ENCODE peak calls at places on chromosomes 2 and 18, in ten cellular contexts. I is endothelial cell; Q is aorta; V is heart left ventricle; C is NCI-H1105 treated with DMSO at 0.1 percent for 48 hours; L is D341Med; K is central memory CD4-positive, alpha-beta T cell; E is Right ventricle myocardium superior; Z is nephron progenitor cell; X is stimulated activated CD8-positive, alpha-beta memory T cell treated with anti-CD3 and anti-CD28 coated beads, Interleukin-4, amount 100 ng/mL, for 1 hour. B is an unnamed sample.

GRCh38 chr2:155043097-155043496 is 344.6 kb downstream of the KCNJ3 start:
- DNase-seq in L (no peak), V (no peak), E (no peak), I (no peak), Q (no peak), C (no peak), X (no peak), K (no peak), Z (no peak), B (no peak)

GRCh38 chr2:49248506-49248905 is 94.2 kb upstream of the FSHR start:
- DNase-seq in Z (no peak), I (no peak), X (no peak), V (no peak), K (no peak), L (no peak), E (no peak), C (no peak), Q (no peak), B (no peak)

GRCh38 chr18:79410731-79411613 is 15.2 kb downstream of the NFATC1 start:
- DNase-seq in X (no peak), I (no peak), K (no peak), L (no peak), Q (peak), E (peak), V (peak), C (no peak), Z (no peak), B (no peak)

GRCh38 chr18:25710981-25711380 is 359.0 kb upstream of the ZNF521 start:
- DNase-seq in Z (no peak), Q (no peak), I (no peak), V (no peak), E (no peak), L (no peak), K (no peak), C (no peak), X (no peak), B (no peak)

GRCh38 chr2:61590214-61590613 is 52.1 kb upstream of the XPO1 start:
- DNase-seq in I (no peak), V (no peak), C (no peak), Z (no peak), E (no peak), K (no peak), L (no peak), X (no peak), Q (no peak), B (no peak)

GRCh38 chr2:16025211-16025875 is 85.0 kb downstream of the MYCN start:
- DNase-seq in C (no peak), V (no peak), I (no peak), K (no peak), L (no peak), Z (no peak), Q (no peak), X (no peak), E (no peak), B (no peak)

GRCh38 chr2:154692927-154693326 is 5.6 kb upstream of the KCNJ3 start:
- DNase-seq in E (no peak), L (no peak), X (no peak), Q (peak), C (no peak), I (no peak), Z (no peak), V (no peak), K (no peak), B (no peak)

GRCh38 chr2:16638941-16639340 is 26.7 kb downstream of the CYRIA start:
- DNase-seq in Q (no peak), I (no peak), L (no peak), C (no peak), X (no peak), V (no peak), E (no peak), K (no peak), Z (no peak), B (no peak)

GRCh38 chr2:112183327-112184025 is 45.3 kb downstream of the FBLN7 start:
- DNase-seq in Z (no peak), K (no peak), V (no peak), I (no peak), E (no peak), X (no peak), L (no peak), Q (no peak), C (no peak), B (no peak)

GRCh38 chr2:17912266-17912691 is 33.8 kb downstream of the KCNS3 start:
- DNase-seq in X (no peak), C (no peak), V (no peak), L (no peak), E (no peak), Z (peak), I (no peak), Q (no peak), K (no peak), B (no peak)

GRCh38 chr2:79711098-79711497 is 198.2 kb downstream of the CTNNA2 start:
- DNase-seq in Z (no peak), X (no peak), I (no peak), L (no peak), Q (no peak), K (no peak), C (no peak), E (no peak), V (no peak), B (no peak)

GRCh38 chr2:120037995-120038541 is 25.2 kb downstream of the EPB41L5 start:
- DNase-seq in V (no peak), L (no peak), I (no peak), K (no peak), C (no peak), X (no peak), E (no peak), Q (no peak), Z (no peak), B (no peak)

GRCh38 chr2:241656190-241656741 is 18.8 kb downstream of the ATG4B start:
- DNase-seq in V (peak), C (no peak), Q (no peak), I (no peak), L (no peak), E (no peak), K (no peak), X (no peak), Z (no peak), B (no peak)

GRCh38 chr18:25915907-25916306 is 174.5 kb downstream of the SS18 start:
- DNase-seq in I (no peak), V (no peak), X (no peak), Q (no peak), K (no peak), L (no peak), Z (no peak), E (no peak), C (no peak), B (no peak)

GRCh38 chr18:67318651-67319050 is 197.9 kb downstream of the DSEL start:
- DNase-seq in K (no peak), I (no peak), C (no peak), E (no peak), Z (no peak), X (no peak), L (no peak), Q (no peak), V (no peak), B (no peak)

GRCh38 chr2:127149384-127149783 is 42.4 kb upstream of the BIN1 start:
- DNase-seq in L (no peak), Z (no peak), E (no peak), Q (no peak), C (no peak), X (no peak), K (no peak), I (no peak), V (no peak), B (no peak)

GRCh38 chr2:106885981-106886915 is at the start of gene ST6GAL2:
- DNase-seq in K (no peak), Q (peak), X (no peak), C (peak), V (peak), I (peak), Z (peak), L (peak), E (peak), B (no peak)

GRCh38 chr2:1563084-1563857 is 150.0 kb downstream of the TPO start:
- DNase-seq in Q (no peak), L (no peak), C (no peak), V (no peak), K (no peak), E (no peak), Z (no peak), I (no peak), X (no peak), B (no peak)

GRCh38 chr18:6015364-6015763 is 120.0 kb upstream of the TMEM200C start:
- DNase-seq in C (no peak), E (no peak), K (no peak), V (no peak), Z (no peak), L (no peak), Q (no peak), I (no peak), X (no peak), B (no peak)

GRCh38 chr18:48723837-48724236 is 185.0 kb downstream of the CTIF start:
- DNase-seq in L (no peak), V (no peak), E (no peak), Q (no peak), K (no peak), Z (no peak), I (no peak), X (no peak), C (no peak), B (no peak)

GRCh38 chr2:14448340-14448739 is 184.2 kb upstream of the LRATD1 start:
- DNase-seq in E (no peak), I (no peak), L (no peak), Z (no peak), K (no peak), X (no peak), V (no peak), C (no peak), Q (no peak), B (no peak)

GRCh38 chr18:26434887-26435286 is 113.5 kb downstream of the KCTD1 start:
- DNase-seq in X (no peak), C (no peak), Q (no peak), K (no peak), L (no peak), I (no peak), Z (no peak), V (no peak), E (no peak), B (no peak)

GRCh38 chr2:240898108-240898730 is 2.3 kb upstream of the MAB21L4 start:
- DNase-seq in V (no peak), X (no peak), Q (no peak), K (no peak), Z (no peak), C (no peak), L (no peak), E (no peak), I (no peak), B (no peak)

GRCh38 chr2:197309369-197310231 is 980 bp downstream of the ANKRD44 start:
- DNase-seq in E (peak), Q (peak), X (peak), L (no peak), Z (no peak), C (peak), K (peak), V (peak), I (peak), B (peak)

GRCh38 chr2:205687018-205687956 is 5.0 kb downstream of the NRP2 start:
- DNase-seq in I (no peak), C (peak), E (no peak), Q (no peak), V (no peak), L (no peak), X (no peak), K (no peak), Z (no peak), B (no peak)

GRCh38 chr2:53182609-53183008 is 585.0 kb upstream of the CHAC2 start:
- DNase-seq in V (no peak), L (no peak), Z (no peak), I (no peak), X (no peak), Q (no peak), K (no peak), C (no peak), E (no peak), B (no peak)

GRCh38 chr18:46891742-46892214 is 25.5 kb downstream of the PIAS2 start:
- DNase-seq in Z (no peak), V (no peak), K (no peak), E (no peak), X (no peak), L (no peak), Q (no peak), I (no peak), C (no peak), B (no peak)